ENCODE peak calls at places on chromosome 19, in eight cellular contexts. P is CD8-positive, alpha-beta T cell; C is cardiac muscle cell; J is heart right ventricle; K is breast epithelium; D is neuronal stem cell; F is tibial artery; X is lower lobe of right lung. Q is an unnamed sample.
A peak's percentile ranks its signal among the peaks of the same experiment; 100 is the strongest.

GRCh38 chr19:19502281-19502680 is 13.1 kb downstream of the TSSK6 start:
- DNase-seq in P (no peak), C (no peak), J (no peak), K (no peak), D (no peak), F (no peak), X (no peak), Q (no peak)

GRCh38 chr19:54433697-54434096 is 15.3 kb upstream of the LENG8 start:
- DNase-seq in P (no peak), C (no peak), J (peak; percentile 2), K (no peak), D (no peak), F (no peak), X (no peak), Q (no peak)

GRCh38 chr19:45632468-45633196 is 6.6 kb downstream of the EML2 start:
- DNase-seq in P (peak; percentile 34), C (peak; percentile 94), J (peak; percentile 74), K (peak; percentile 68), D (peak; percentile 88), F (peak; percentile 91), X (peak; percentile 79), Q (peak; percentile 97)

GRCh38 chr19:7654401-7654800 is 14.4 kb upstream of the RETN start:
- DNase-seq in P (no peak), C (no peak), J (no peak), K (no peak), D (no peak), F (no peak), X (no peak), Q (no peak)

GRCh38 chr19:40084948-40085347 is 5.8 kb downstream of the ZNF780A start:
- DNase-seq in P (no peak), C (peak; percentile 18), J (no peak), K (no peak), D (no peak), F (no peak), X (no peak), Q (no peak)

GRCh38 chr19:33622809-33623511 is 1.2 kb downstream of the CHST8 start:
- DNase-seq in P (no peak), C (no peak), J (no peak), K (no peak), D (peak; percentile 21), F (no peak), X (no peak), Q (no peak)

GRCh38 chr19:6090634-6091033 is 19.7 kb downstream of the RFX2 start:
- DNase-seq in P (no peak), C (no peak), J (no peak), K (no peak), D (no peak), F (no peak), X (no peak), Q (no peak)

GRCh38 chr19:42268142-42268703 is 829 bp upstream of the CIC start:
- DNase-seq in P (peak; percentile 98), C (peak; percentile 100), J (peak; percentile 100), K (peak; percentile 99), D (peak; percentile 99), F (peak; percentile 100), X (peak; percentile 99), Q (peak; percentile 98)

GRCh38 chr19:6239401-6239844 is 40.4 kb downstream of the MLLT1 start:
- DNase-seq in P (no peak), C (peak; percentile 62), J (no peak), K (no peak), D (no peak), F (no peak), X (no peak), Q (peak; percentile 73)

GRCh38 chr19:16588824-16589577 is 16.8 kb upstream of the SLC35E1 start:
- DNase-seq in P (no peak), C (no peak), J (no peak), K (no peak), D (no peak), F (no peak), X (no peak), Q (no peak)
- H3K4me1 ChIP-seq in P (peaks cover 77% of the 10 kb centered on the region), C (peaks cover 61% of the 10 kb centered on the region), J (peaks cover 80% of the 10 kb centered on the region), K (peaks cover 15% of the 10 kb centered on the region), D (peaks cover 32% of the 10 kb centered on the region), F (peaks cover 53% of the 10 kb centered on the region), X (peaks cover 90% of the 10 kb centered on the region), Q (peaks cover 23% of the 10 kb centered on the region)

GRCh38 chr19:4970558-4971423 is 1.9 kb downstream of the KDM4B start:
- DNase-seq in P (no peak), C (peak; percentile 26), J (no peak), K (no peak), D (peak; percentile 21), F (no peak), X (no peak), Q (no peak)

GRCh38 chr19:4969772-4970531 is 1.0 kb downstream of the KDM4B start:
- DNase-seq in P (peak; percentile 11), C (peak; percentile 24), J (no peak), K (no peak), D (peak; percentile 21), F (no peak), X (no peak), Q (no peak)

GRCh38 chr19:4967738-4968461 is 1.0 kb upstream of the KDM4B start:
- DNase-seq in P (no peak), C (peak; percentile 64), J (no peak), K (no peak), D (no peak), F (no peak), X (no peak), Q (no peak)

GRCh38 chr19:4968462-4969291 is at the start of gene KDM4B:
- DNase-seq in P (peak; percentile 97), C (peak; percentile 100), J (peak; percentile 99), K (peak; percentile 99), D (peak; percentile 100), F (peak; percentile 100), X (peak; percentile 100), Q (peak; percentile 98)

DNA sequence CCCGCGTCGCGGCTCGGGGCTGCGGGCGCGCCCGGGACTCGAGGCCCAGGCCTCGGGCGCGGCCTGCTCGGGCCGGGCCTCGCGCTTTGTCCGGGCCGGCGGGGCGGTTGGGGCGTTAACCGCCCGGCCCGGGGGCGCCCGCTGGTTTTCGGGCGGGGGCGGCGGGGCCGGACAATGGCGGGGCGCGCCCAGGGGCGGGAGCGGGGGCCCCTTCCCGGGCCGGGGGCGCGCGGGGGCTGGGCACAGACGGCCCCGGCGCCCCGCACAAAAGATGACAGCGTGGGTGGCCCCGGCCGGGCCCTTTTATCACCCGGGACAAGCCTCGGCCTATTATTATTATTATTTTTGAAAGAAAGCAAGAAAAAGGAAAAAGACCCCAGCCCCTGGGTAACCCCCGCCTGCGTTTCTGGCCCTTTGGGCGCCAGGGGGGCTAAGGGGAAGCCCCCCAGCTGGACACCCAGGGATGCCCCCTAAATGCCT is 419 bp downstream of the KDM4B start:
- DNase-seq in P (no peak), C (no peak), J (no peak), K (no peak), D (no peak), F (no peak), X (no peak), Q (no peak)
- H3K27ac ChIP-seq in P (no peak overlapping the region), C (peak overlapping the region; percentile 81), J (peak overlapping the region; percentile 44), K (peak overlapping the region; percentile 81), D (no peak overlapping the region), F (peak overlapping the region; percentile 72), X (peak overlapping the region; percentile 56), Q (peak overlapping the region; percentile 60)

GRCh38 chr19:13838943-13839192 is 38.1 kb upstream of the NANOS3 start:
- DNase-seq in P (peak; percentile 62), C (no peak), J (no peak), K (no peak), D (no peak), F (no peak), X (peak; percentile 94), Q (no peak)
- H3K4me1 ChIP-seq in P (peaks cover 82% of the 10 kb centered on the region), C (peaks cover 18% of the 10 kb centered on the region), J (peaks cover 68% of the 10 kb centered on the region), K (peaks cover 34% of the 10 kb centered on the region), D (peaks cover 19% of the 10 kb centered on the region), F (peaks cover 64% of the 10 kb centered on the region), X (peaks cover 83% of the 10 kb centered on the region), Q (peaks cover 32% of the 10 kb centered on the region)

GRCh38 chr19:15263361-15263985 is 31.2 kb upstream of the EPHX3 start:
- DNase-seq in P (no peak), C (no peak), J (no peak), K (no peak), D (no peak), F (no peak), X (no peak), Q (no peak)
- H3K27ac ChIP-seq in P (no peak overlapping the region), C (no peak overlapping the region), J (no peak overlapping the region), K (peak overlapping the region; percentile 33), D (no peak overlapping the region), F (peak overlapping the region; percentile 79), X (peak overlapping the region; percentile 67), Q (no peak overlapping the region)

GRCh38 chr19:16582486-16583261 is 10.5 kb upstream of the SLC35E1 start:
- DNase-seq in P (no peak), C (no peak), J (no peak), K (no peak), D (no peak), F (no peak), X (no peak), Q (no peak)
- H3K4me1 ChIP-seq in P (peaks cover 59% of the 10 kb centered on the region), C (peaks cover 49% of the 10 kb centered on the region), J (peaks cover 76% of the 10 kb centered on the region), K (peaks cover 25% of the 10 kb centered on the region), D (peaks cover 18% of the 10 kb centered on the region), F (peaks cover 52% of the 10 kb centered on the region), X (peaks cover 78% of the 10 kb centered on the region), Q (peaks cover 22% of the 10 kb centered on the region)

GRCh38 chr19:16628183-16628983 is at the start of gene MED26:
- DNase-seq in P (peak; percentile 95), C (peak; percentile 96), J (peak; percentile 95), K (peak; percentile 94), D (peak; percentile 95), F (peak; percentile 97), X (peak; percentile 96), Q (peak; percentile 90)

GRCh38 chr19:16627928-16628182 is 149 bp downstream of the MED26 start:
- DNase-seq in P (no peak), C (no peak), J (no peak), K (no peak), D (no peak), F (no peak), X (no peak), Q (no peak)

GRCh38 chr19:16627194-16627927 is 643 bp downstream of the MED26 start:
- DNase-seq in P (peak; percentile 16), C (no peak), J (peak; percentile 7), K (no peak), D (peak; percentile 17), F (peak; percentile 70), X (peak; percentile 62), Q (no peak)

GRCh38 chr19:16625183-16625958 is 2.6 kb downstream of the MED26 start:
- DNase-seq in P (no peak), C (no peak), J (no peak), K (no peak), D (no peak), F (no peak), X (no peak), Q (no peak)

GRCh38 chr19:16626796-16627193 is 1.2 kb downstream of the MED26 start:
- DNase-seq in P (no peak), C (no peak), J (no peak), K (no peak), D (no peak), F (no peak), X (no peak), Q (no peak)
- H3K27ac ChIP-seq in P (peak overlapping the region; percentile 53), C (peak overlapping the region; percentile 86), J (no peak overlapping the region), K (peak overlapping the region; percentile 95), D (no peak overlapping the region), F (peak overlapping the region; percentile 81), X (peak overlapping the region; percentile 88), Q (peak overlapping the region; percentile 46)

Q was measured in RWPE2.